ENCODE peak calls at places on chromosomes 2 and 18, in nine cellular contexts. One of them, this sample, is unnamed.
A peak's percentile ranks its signal among the peaks of the same experiment; 100 is the strongest.

GRCh38 chr2:143261986-143262784 is 133.0 kb downstream of the ARHGAP15 start:
- DNase-seq in SK-N-SH: no peak
- DNase-seq in endothelial cell of umbilical vein: no peak
- DNase-seq in HCT116: no peak
- DNase-seq in stomach: no peak
- DNase-seq in suprapubic skin: no peak
- DNase-seq in Panc1: no peak
- DNase-seq in sigmoid colon: no peak
- DNase-seq in upper lobe of left lung: peak; percentile 60
- DNase-seq in this sample: no peak

GRCh38 chr2:105861198-105861597 is 116.5 kb downstream of the NCK2 start:
- DNase-seq in sigmoid colon: no peak
- DNase-seq in SK-N-SH: no peak
- DNase-seq in upper lobe of left lung: no peak
- DNase-seq in stomach: no peak
- DNase-seq in HCT116: no peak
- DNase-seq in suprapubic skin: no peak
- DNase-seq in endothelial cell of umbilical vein: no peak
- DNase-seq in Panc1: no peak
- DNase-seq in this sample: no peak

GRCh38 chr18:21064347-21064746 is 47.3 kb downstream of the ROCK1 start:
- DNase-seq in HCT116: no peak
- DNase-seq in sigmoid colon: no peak
- DNase-seq in endothelial cell of umbilical vein: no peak
- DNase-seq in upper lobe of left lung: no peak
- DNase-seq in stomach: no peak
- DNase-seq in suprapubic skin: no peak
- DNase-seq in Panc1: no peak
- DNase-seq in SK-N-SH: no peak
- DNase-seq in this sample: no peak

GRCh38 chr18:63648241-63648640 is 4.2 kb upstream of the SERPINB4 start:
- DNase-seq in Panc1: no peak
- DNase-seq in endothelial cell of umbilical vein: no peak
- DNase-seq in stomach: no peak
- DNase-seq in suprapubic skin: no peak
- DNase-seq in sigmoid colon: no peak
- DNase-seq in SK-N-SH: no peak
- DNase-seq in upper lobe of left lung: no peak
- DNase-seq in HCT116: no peak
- DNase-seq in this sample: no peak

GRCh38 chr2:100237046-100237615 is 85.2 kb downstream of the LONRF2 start:
- DNase-seq in suprapubic skin: peak; percentile 60
- DNase-seq in HCT116: no peak
- DNase-seq in SK-N-SH: no peak
- DNase-seq in endothelial cell of umbilical vein: no peak
- DNase-seq in sigmoid colon: no peak
- DNase-seq in Panc1: no peak
- DNase-seq in upper lobe of left lung: no peak
- DNase-seq in stomach: peak; percentile 9
- DNase-seq in this sample: no peak

GRCh38 chr2:71154798-71155197 is 24.4 kb downstream of the MPHOSPH10 start:
- DNase-seq in endothelial cell of umbilical vein: no peak
- DNase-seq in Panc1: peak; percentile 20
- DNase-seq in suprapubic skin: no peak
- DNase-seq in stomach: no peak
- DNase-seq in upper lobe of left lung: no peak
- DNase-seq in HCT116: peak; percentile 31
- DNase-seq in SK-N-SH: no peak
- DNase-seq in sigmoid colon: no peak
- DNase-seq in this sample: no peak

GRCh38 chr18:6414118-6414722 is 491 bp downstream of the L3MBTL4 start:
- DNase-seq in stomach: peak; percentile 84
- DNase-seq in Panc1: no peak
- DNase-seq in SK-N-SH: peak; percentile 85
- DNase-seq in upper lobe of left lung: peak; percentile 79
- DNase-seq in endothelial cell of umbilical vein: no peak
- DNase-seq in suprapubic skin: peak; percentile 84
- DNase-seq in HCT116: no peak
- DNase-seq in sigmoid colon: peak; percentile 80
- DNase-seq in this sample: peak; percentile 58

GRCh38 chr2:179558010-179558911 is 293.6 kb upstream of the SESTD1 start:
- DNase-seq in endothelial cell of umbilical vein: no peak
- DNase-seq in sigmoid colon: no peak
- DNase-seq in HCT116: no peak
- DNase-seq in stomach: no peak
- DNase-seq in upper lobe of left lung: no peak
- DNase-seq in SK-N-SH: peak; percentile 2
- DNase-seq in suprapubic skin: no peak
- DNase-seq in Panc1: no peak
- DNase-seq in this sample: no peak

GRCh38 chr2:231425811-231426703 is 30.5 kb downstream of the B3GNT7 start:
- DNase-seq in Panc1: no peak
- DNase-seq in upper lobe of left lung: no peak
- DNase-seq in HCT116: no peak
- DNase-seq in sigmoid colon: no peak
- DNase-seq in stomach: no peak
- DNase-seq in suprapubic skin: no peak
- DNase-seq in SK-N-SH: no peak
- DNase-seq in endothelial cell of umbilical vein: no peak
- DNase-seq in this sample: no peak

GRCh38 chr2:204892506-204893255 is 347.4 kb downstream of the PARD3B start:
- DNase-seq in stomach: no peak
- DNase-seq in sigmoid colon: no peak
- DNase-seq in upper lobe of left lung: no peak
- DNase-seq in Panc1: no peak
- DNase-seq in HCT116: no peak
- DNase-seq in suprapubic skin: no peak
- DNase-seq in endothelial cell of umbilical vein: no peak
- DNase-seq in SK-N-SH: no peak
- DNase-seq in this sample: no peak

GRCh38 chr2:46967990-46968647 is 52.5 kb upstream of the MCFD2 start:
- DNase-seq in sigmoid colon: peak; percentile 90
- DNase-seq in stomach: peak; percentile 73
- DNase-seq in endothelial cell of umbilical vein: peak; percentile 60
- DNase-seq in HCT116: peak; percentile 82
- DNase-seq in Panc1: no peak
- DNase-seq in suprapubic skin: peak; percentile 94
- DNase-seq in upper lobe of left lung: peak; percentile 90
- DNase-seq in SK-N-SH: no peak
- DNase-seq in this sample: peak; percentile 65

GRCh38 chr2:33219850-33220275 is 256.6 kb upstream of the RASGRP3 start:
- DNase-seq in Panc1: no peak
- DNase-seq in endothelial cell of umbilical vein: peak; percentile 41
- DNase-seq in suprapubic skin: no peak
- DNase-seq in SK-N-SH: no peak
- DNase-seq in HCT116: no peak
- DNase-seq in upper lobe of left lung: no peak
- DNase-seq in stomach: no peak
- DNase-seq in sigmoid colon: no peak
- DNase-seq in this sample: no peak

GRCh38 chr18:48791636-48792105 is 159.1 kb downstream of the SMAD7 start:
- DNase-seq in SK-N-SH: no peak
- DNase-seq in HCT116: no peak
- DNase-seq in endothelial cell of umbilical vein: no peak
- DNase-seq in stomach: no peak
- DNase-seq in upper lobe of left lung: peak; percentile 14
- DNase-seq in suprapubic skin: peak; percentile 23
- DNase-seq in Panc1: no peak
- DNase-seq in sigmoid colon: peak; percentile 8
- DNase-seq in this sample: no peak

GRCh38 chr18:72407048-72407447 is 137.1 kb downstream of the CBLN2 start:
- DNase-seq in sigmoid colon: no peak
- DNase-seq in stomach: no peak
- DNase-seq in Panc1: no peak
- DNase-seq in suprapubic skin: no peak
- DNase-seq in HCT116: no peak
- DNase-seq in endothelial cell of umbilical vein: no peak
- DNase-seq in upper lobe of left lung: no peak
- DNase-seq in SK-N-SH: no peak
- DNase-seq in this sample: no peak
- H3K9me3 ChIP-seq in sigmoid colon: peaks cover 4% of the 10 kb centered on the region
- H3K9me3 ChIP-seq in stomach: peaks cover 29% of the 10 kb centered on the region
- H3K9me3 ChIP-seq in Panc1: no peaks in the 10 kb centered on the region
- H3K9me3 ChIP-seq in suprapubic skin: no peaks in the 10 kb centered on the region
- H3K9me3 ChIP-seq in HCT116: peaks cover 5% of the 10 kb centered on the region
- H3K9me3 ChIP-seq in endothelial cell of umbilical vein: no peaks in the 10 kb centered on the region
- H3K9me3 ChIP-seq in upper lobe of left lung: no peaks in the 10 kb centered on the region
- H3K9me3 ChIP-seq in SK-N-SH: no peaks in the 10 kb centered on the region
- H3K9me3 ChIP-seq in this sample: peaks cover 6% of the 10 kb centered on the region

DNA sequence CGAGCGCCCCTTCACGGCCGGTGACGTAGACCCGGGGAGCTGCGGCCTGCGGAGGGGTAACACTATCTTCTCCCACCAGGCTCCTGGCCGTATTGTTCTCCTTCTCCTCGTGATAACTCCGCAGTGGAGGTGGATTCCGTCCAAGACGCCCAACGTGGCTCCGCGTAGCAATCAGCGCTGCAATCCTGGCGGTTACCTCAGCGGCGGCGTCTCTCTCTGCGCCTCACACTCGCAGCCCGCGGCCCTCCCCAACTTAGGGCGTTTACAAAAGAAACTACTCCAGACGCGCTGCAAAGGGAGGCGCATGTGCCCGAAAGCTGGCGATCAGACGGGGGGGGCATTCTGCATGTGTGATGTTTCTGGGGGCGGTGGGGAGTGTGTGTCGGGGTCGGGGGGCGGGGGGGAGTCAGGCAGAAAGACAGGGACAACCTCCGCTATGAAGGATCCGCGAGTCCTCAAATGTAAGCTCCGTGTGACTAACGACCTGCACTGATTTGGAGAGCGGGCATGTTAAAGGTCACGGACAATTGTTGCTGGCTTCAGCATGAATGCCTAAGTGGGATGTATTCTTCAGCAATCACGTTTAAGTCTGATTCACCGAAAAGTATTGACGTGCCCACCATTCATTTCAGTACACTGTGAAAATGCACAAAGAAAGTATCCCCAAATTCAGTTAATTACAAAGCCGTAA is 1.3 kb upstream of the ZNF516 start:
- DNase-seq in upper lobe of left lung: peak; percentile 79
- DNase-seq in suprapubic skin: peak; percentile 92
- DNase-seq in endothelial cell of umbilical vein: no peak
- DNase-seq in stomach: peak; percentile 63
- DNase-seq in SK-N-SH: peak; percentile 67
- DNase-seq in sigmoid colon: peak; percentile 90
- DNase-seq in HCT116: no peak
- DNase-seq in Panc1: no peak
- DNase-seq in this sample: no peak
- TF ChIP-seq POLR2AphosphoS5 in upper lobe of left lung: peak; percentile 27
- TF ChIP-seq POLR2AphosphoS5 in suprapubic skin: no peak
- TF ChIP-seq POLR2AphosphoS5 in endothelial cell of umbilical vein: no peak
- TF ChIP-seq POLR2AphosphoS5 in stomach: no peak
- TF ChIP-seq POLR2AphosphoS5 in SK-N-SH: no peak
- TF ChIP-seq POLR2AphosphoS5 in sigmoid colon: peak; percentile 64
- TF ChIP-seq POLR2AphosphoS5 in HCT116: peak; percentile 61
- TF ChIP-seq POLR2AphosphoS5 in Panc1: no peak
- TF ChIP-seq POLR2AphosphoS5 in this sample: no peak

DNA sequence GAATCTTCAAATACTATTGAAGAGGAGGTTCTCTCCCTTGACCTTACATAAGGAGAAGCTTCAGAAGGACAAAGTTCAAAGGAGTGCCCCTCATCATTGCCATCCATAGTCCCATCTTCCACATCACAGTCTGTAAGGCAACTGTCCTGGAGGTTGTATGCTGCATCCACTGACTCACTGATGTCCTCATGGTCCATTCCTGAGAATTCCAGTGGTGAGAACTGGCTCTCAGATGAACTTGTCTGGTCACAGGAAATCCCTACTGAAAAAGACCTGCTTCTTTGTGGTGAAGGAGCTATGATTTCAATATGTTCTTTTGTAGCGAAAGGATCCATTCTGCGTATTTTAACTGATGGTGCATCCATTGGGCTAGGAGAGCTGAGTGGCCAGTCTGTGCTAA is 52.2 kb downstream of the EIF2AK3 start:
- DNase-seq in HCT116: no peak
- DNase-seq in upper lobe of left lung: no peak
- DNase-seq in stomach: no peak
- DNase-seq in Panc1: no peak
- DNase-seq in sigmoid colon: no peak
- DNase-seq in SK-N-SH: no peak
- DNase-seq in endothelial cell of umbilical vein: no peak
- DNase-seq in suprapubic skin: no peak
- DNase-seq in this sample: no peak
- H3K36me3 ChIP-seq in HCT116: peaks cover 10% of the 10 kb centered on the region
- H3K36me3 ChIP-seq in upper lobe of left lung: peaks cover 9% of the 10 kb centered on the region
- H3K36me3 ChIP-seq in stomach: peaks cover 96% of the 10 kb centered on the region
- H3K36me3 ChIP-seq in Panc1: peaks cover 2% of the 10 kb centered on the region
- H3K36me3 ChIP-seq in sigmoid colon: peaks cover 3% of the 10 kb centered on the region
- H3K36me3 ChIP-seq in SK-N-SH: peaks cover 55% of the 10 kb centered on the region
- H3K36me3 ChIP-seq in endothelial cell of umbilical vein: peaks cover 24% of the 10 kb centered on the region
- H3K36me3 ChIP-seq in suprapubic skin: peaks cover 83% of the 10 kb centered on the region
- H3K36me3 ChIP-seq in this sample: no peaks in the 10 kb centered on the region

GRCh38 chr2:88680916-88681315 is 10.6 kb upstream of the RPIA start:
- DNase-seq in Panc1: no peak
- DNase-seq in HCT116: no peak
- DNase-seq in stomach: no peak
- DNase-seq in SK-N-SH: no peak
- DNase-seq in endothelial cell of umbilical vein: no peak
- DNase-seq in sigmoid colon: no peak
- DNase-seq in upper lobe of left lung: no peak
- DNase-seq in suprapubic skin: no peak
- DNase-seq in this sample: no peak

GRCh38 chr2:88686320-88686719 is 5.2 kb upstream of the RPIA start:
- DNase-seq in Panc1: no peak
- DNase-seq in sigmoid colon: no peak
- DNase-seq in SK-N-SH: no peak
- DNase-seq in stomach: peak; percentile 43
- DNase-seq in suprapubic skin: no peak
- DNase-seq in upper lobe of left lung: no peak
- DNase-seq in endothelial cell of umbilical vein: no peak
- DNase-seq in HCT116: no peak
- DNase-seq in this sample: no peak

GRCh38 chr2:88684519-88684918 is 7.0 kb upstream of the RPIA start:
- DNase-seq in stomach: no peak
- DNase-seq in HCT116: no peak
- DNase-seq in upper lobe of left lung: no peak
- DNase-seq in Panc1: no peak
- DNase-seq in suprapubic skin: no peak
- DNase-seq in endothelial cell of umbilical vein: no peak
- DNase-seq in sigmoid colon: no peak
- DNase-seq in SK-N-SH: no peak
- DNase-seq in this sample: no peak

GRCh38 chr2:88680266-88680902 is 11.1 kb upstream of the RPIA start:
- DNase-seq in stomach: no peak
- DNase-seq in suprapubic skin: no peak
- DNase-seq in sigmoid colon: no peak
- DNase-seq in endothelial cell of umbilical vein: no peak
- DNase-seq in Panc1: no peak
- DNase-seq in HCT116: no peak
- DNase-seq in SK-N-SH: no peak
- DNase-seq in upper lobe of left lung: no peak
- DNase-seq in this sample: no peak

GRCh38 chr2:88683160-88684021 is 8.1 kb upstream of the RPIA start:
- DNase-seq in SK-N-SH: no peak
- DNase-seq in Panc1: no peak
- DNase-seq in sigmoid colon: no peak
- DNase-seq in stomach: no peak
- DNase-seq in HCT116: no peak
- DNase-seq in suprapubic skin: no peak
- DNase-seq in upper lobe of left lung: no peak
- DNase-seq in endothelial cell of umbilical vein: no peak
- DNase-seq in this sample: no peak
- H3K9me3 ChIP-seq in SK-N-SH: peaks cover 10% of the 10 kb centered on the region
- H3K9me3 ChIP-seq in Panc1: peaks cover 17% of the 10 kb centered on the region
- H3K9me3 ChIP-seq in sigmoid colon: no peaks in the 10 kb centered on the region
- H3K9me3 ChIP-seq in stomach: peaks cover 5% of the 10 kb centered on the region
- H3K9me3 ChIP-seq in HCT116: peaks cover 11% of the 10 kb centered on the region
- H3K9me3 ChIP-seq in suprapubic skin: no peaks in the 10 kb centered on the region
- H3K9me3 ChIP-seq in upper lobe of left lung: no peaks in the 10 kb centered on the region
- H3K9me3 ChIP-seq in endothelial cell of umbilical vein: peaks cover 4% of the 10 kb centered on the region
- H3K9me3 ChIP-seq in this sample: no peaks in the 10 kb centered on the region

GRCh38 chr2:96271995-96272394 is 6.0 kb downstream of the CIAO1 start:
- DNase-seq in stomach: no peak
- DNase-seq in endothelial cell of umbilical vein: no peak
- DNase-seq in Panc1: no peak
- DNase-seq in HCT116: no peak
- DNase-seq in upper lobe of left lung: no peak
- DNase-seq in sigmoid colon: no peak
- DNase-seq in suprapubic skin: no peak
- DNase-seq in SK-N-SH: no peak
- DNase-seq in this sample: no peak
- TF ChIP-seq POLR2AphosphoS5 in stomach: no peak
- TF ChIP-seq POLR2AphosphoS5 in endothelial cell of umbilical vein: no peak
- TF ChIP-seq POLR2AphosphoS5 in Panc1: peak; percentile 32
- TF ChIP-seq POLR2AphosphoS5 in HCT116: no peak
- TF ChIP-seq POLR2AphosphoS5 in upper lobe of left lung: no peak
- TF ChIP-seq POLR2AphosphoS5 in sigmoid colon: no peak
- TF ChIP-seq POLR2AphosphoS5 in suprapubic skin: no peak
- TF ChIP-seq POLR2AphosphoS5 in SK-N-SH: no peak
- TF ChIP-seq POLR2AphosphoS5 in this sample: no peak